ENCODE peak calls at places on chromosomes 7 and 10, in six cellular contexts. N is GM12878, M is H1, Y is endothelial cell of umbilical vein, U is mammary epithelial cell, B is SK-N-SH. D is an unnamed sample. For H3K9me3 and H3K4me1, the result is how much of the 10 kb centered on the place peaks cover.

GRCh38 chr7:142669074-142669654 is 80.1 kb upstream of the PRSS1 start:
- DNase-seq in N (no peak), M (no peak), Y (peak), B (peak), U (peak), D (peak)

GRCh38 chr7:158702944-158703343 is 1.7 kb downstream of the NCAPG2 start:
- DNase-seq in Y (no peak), U (no peak), N (no peak), B (no peak), M (no peak), D (no peak)

GRCh38 chr10:88946200-88946599 is 6.4 kb downstream of the ACTA2 start:
- DNase-seq in Y (no peak), B (no peak), M (no peak), U (no peak), N (no peak), D (no peak)

GRCh38 chr7:44286618-44287487 is 38.5 kb downstream of the CAMK2B start:
- DNase-seq in U (no peak), B (peak), N (no peak), M (no peak), Y (no peak), D (no peak)

GRCh38 chr7:36670585-36671431 is 53.5 kb downstream of the AOAH start:
- DNase-seq in N (peak), U (peak), M (no peak), B (peak), Y (peak), D (peak)

GRCh38 chr10:25384618-25385017 is 209.8 kb downstream of the GPR158 start:
- DNase-seq in N (no peak), Y (no peak), M (no peak), U (no peak), B (no peak), D (no peak)

GRCh38 chr7:105205592-105206211 is 183.0 kb downstream of the SRPK2 start:
- DNase-seq in U (no peak), M (no peak), B (no peak), Y (peak), N (no peak), D (no peak)

GRCh38 chr7:157010588-157011332 is at the start of gene MNX1:
- DNase-seq in Y (no peak), N (no peak), U (peak), M (no peak), B (peak), D (peak)

GRCh38 chr10:71600856-71601255 is 118.7 kb downstream of the C10orf105 start:
- DNase-seq in Y (peak), N (no peak), B (no peak), U (peak), M (no peak), D (no peak)

GRCh38 chr7:56449762-56450161 is 333.5 kb upstream of the NUPR2 start:
- DNase-seq in U (no peak), Y (no peak), N (no peak), B (no peak), M (no peak), D (no peak)

GRCh38 chr7:56447864-56448693 is 331.9 kb upstream of the NUPR2 start:
- DNase-seq in B (peak), M (no peak), U (no peak), Y (no peak), N (no peak), D (no peak)
- H3K9me3 ChIP-seq in B (under half), M (under half), U (under half), Y (under half), N (under half), D (under half)

GRCh38 chr7:139246494-139246893 is 15.5 kb downstream of the UBN2 start:
- DNase-seq in N (no peak), U (no peak), M (no peak), Y (no peak), B (no peak), D (no peak)
- H3K4me1 ChIP-seq in N (under half), U (under half), M (under half), Y (under half), B (under half), D (under half)

DNA sequence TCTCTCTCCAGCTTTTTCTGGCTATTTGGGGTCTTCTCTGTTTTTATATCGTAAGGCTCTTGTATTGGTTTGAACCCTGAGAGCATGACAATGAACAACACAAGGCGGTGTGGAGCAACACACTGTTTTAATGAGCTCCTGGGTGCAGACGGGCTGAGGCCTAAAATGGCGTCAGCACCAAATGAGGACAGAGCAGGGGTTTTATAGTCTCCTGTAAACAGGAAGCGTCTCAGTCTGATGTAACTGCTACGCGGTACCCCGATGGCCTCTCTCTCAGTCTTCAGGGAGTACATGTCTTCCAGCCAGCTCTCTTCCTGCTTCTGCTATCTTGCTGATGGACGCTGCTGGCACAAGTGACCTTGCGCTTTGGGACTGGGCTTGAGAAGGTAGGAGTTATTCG is 95.9 kb upstream of the CCDC71L start:
- DNase-seq in M (no peak), U (no peak), Y (no peak), B (no peak), N (no peak), D (no peak)
- H3K9ac ChIP-seq in M (no peak), U (no peak), Y (no peak), B (no peak), N (no peak), D (no peak)

GRCh38 chr7:57327081-57327480 is 122.9 kb upstream of the ZNF716 start:
- DNase-seq in N (no peak), U (no peak), Y (no peak), M (no peak), B (no peak), D (no peak)
- H3K9me3 ChIP-seq in N (under half), U (under half), Y (under half), M (under half), B (under half), D (under half)

GRCh38 chr10:79178614-79179403 is 110.0 kb downstream of the ZMIZ1 start:
- DNase-seq in Y (peak), N (no peak), B (peak), U (no peak), M (no peak), D (no peak)
- H3K4me1 ChIP-seq in Y (half or more), N (under half), B (half or more), U (under half), M (under half), D (half or more)

GRCh38 chr10:124700293-124701037 is 43.7 kb downstream of the FAM53B start:
- DNase-seq in M (no peak), B (no peak), N (no peak), Y (no peak), U (no peak), D (no peak)
- H3K9ac ChIP-seq in M (no peak), B (no peak), N (peak), Y (no peak), U (no peak), D (no peak)

GRCh38 chr10:111479966-111480365 is 403.1 kb downstream of the ADRA2A start:
- DNase-seq in Y (no peak), N (no peak), U (peak), B (no peak), M (no peak), D (no peak)
- H3K9me3 ChIP-seq in Y (under half), N (under half), U (under half), B (under half), M (under half), D (under half)

GRCh38 chr10:116207690-116208089 is 65.3 kb downstream of the GFRA1 start:
- DNase-seq in M (no peak), B (no peak), U (no peak), Y (no peak), N (no peak), D (no peak)
- H3K4me1 ChIP-seq in M (under half), B (under half), U (under half), Y (under half), N (under half), D (under half)